ENCODE peak calls at places on chromosome 11, in eight cellular contexts. H, A, O, R, W, K, D and Q are unnamed samples.

GRCh38 chr11:88491674-88492073 is 154.1 kb upstream of the CTSC start:
- DNase-seq in H (no peak), A (no peak), O (no peak), R (no peak), W (no peak), K (no peak), D (no peak), Q (no peak)

GRCh38 chr11:58508814-58509213 is 909 bp upstream of the OR5B21 start:
- DNase-seq in H (no peak), A (no peak), O (no peak), R (no peak), W (no peak), K (no peak), D (no peak), Q (no peak)

GRCh38 chr11:101091781-101092180 is 37.8 kb downstream of the PGR start:
- DNase-seq in H (no peak), A (no peak), O (no peak), R (no peak), W (no peak), K (no peak), D (no peak), Q (no peak)

GRCh38 chr11:99534812-99535211 is 514.1 kb downstream of the CNTN5 start:
- DNase-seq in H (no peak), A (no peak), O (no peak), R (no peak), W (no peak), K (no peak), D (no peak), Q (no peak)

GRCh38 chr11:96199563-96200025 is 143.4 kb downstream of the MAML2 start:
- DNase-seq in H (no peak), A (no peak), O (no peak), R (no peak), W (no peak), K (no peak), D (no peak), Q (no peak)

GRCh38 chr11:746289-747175 is 732 bp upstream of the TALDO1 start:
- DNase-seq in H (peak), A (peak), O (peak), R (no peak), W (no peak), K (no peak), D (no peak), Q (no peak)

GRCh38 chr11:105111145-105111944 is 28.2 kb downstream of the CARD18 start:
- DNase-seq in H (no peak), A (no peak), O (peak), R (no peak), W (no peak), K (no peak), D (no peak), Q (no peak)

GRCh38 chr11:17352925-17353227 is 1.3 kb downstream of the NCR3LG1 start:
- DNase-seq in H (peak), A (no peak), O (peak), R (peak), W (no peak), K (no peak), D (no peak), Q (peak)

GRCh38 chr11:65793625-65794400 is 7.0 kb downstream of the OVOL1 start:
- DNase-seq in H (no peak), A (no peak), O (no peak), R (no peak), W (no peak), K (no peak), D (no peak), Q (peak)

GRCh38 chr11:96113100-96113710 is 189.3 kb upstream of the MTMR2 start:
- DNase-seq in H (no peak), A (peak), O (no peak), R (no peak), W (no peak), K (no peak), D (no peak), Q (no peak)

GRCh38 chr11:89626366-89626765 is 83.7 kb upstream of the TRIM77 start:
- DNase-seq in H (no peak), A (no peak), O (no peak), R (no peak), W (no peak), K (no peak), D (no peak), Q (no peak)

GRCh38 chr11:12842933-12843636 is 166.0 kb upstream of the RASSF10 start:
- DNase-seq in H (no peak), A (no peak), O (no peak), R (no peak), W (no peak), K (no peak), D (no peak), Q (no peak)